ENCODE peak calls at places on chromosomes 5 and 9, in four cellular contexts. One of them, this sample, is unnamed.

GRCh38 chr5:67366256-67366655 is 169.7 kb upstream of the CD180 start:
- DNase-seq in GM12878: no peak
- DNase-seq in HepG2: no peak
- DNase-seq in K562: no peak
- DNase-seq in this sample: no peak

GRCh38 chr5:76622973-76623596 is at the start of gene F2RL2:
- DNase-seq in GM12878: no peak
- DNase-seq in HepG2: no peak
- DNase-seq in K562: peak
- DNase-seq in this sample: peak

GRCh38 chr9:125854553-125855275 is 107.5 kb downstream of the PBX3 start:
- DNase-seq in GM12878: no peak
- DNase-seq in HepG2: no peak
- DNase-seq in K562: no peak
- DNase-seq in this sample: no peak

GRCh38 chr9:112028242-112029221 is 131.9 kb downstream of the UGCG start:
- DNase-seq in GM12878: peak
- DNase-seq in HepG2: no peak
- DNase-seq in K562: no peak
- DNase-seq in this sample: no peak

GRCh38 chr5:139882961-139883539 is 87.4 kb downstream of the PSD2 start:
- DNase-seq in GM12878: no peak
- DNase-seq in HepG2: no peak
- DNase-seq in K562: no peak
- DNase-seq in this sample: no peak

GRCh38 chr9:121153642-121154041 is 48.0 kb downstream of the RAB14 start:
- DNase-seq in GM12878: no peak
- DNase-seq in HepG2: no peak
- DNase-seq in K562: peak
- DNase-seq in this sample: no peak

GRCh38 chr5:95673076-95673475 is 9.7 kb downstream of the SPATA9 start:
- DNase-seq in GM12878: no peak
- DNase-seq in HepG2: peak
- DNase-seq in K562: no peak
- DNase-seq in this sample: no peak

GRCh38 chr9:72577212-72577753 is 55.9 kb downstream of the TMC1 start:
- DNase-seq in GM12878: no peak
- DNase-seq in HepG2: no peak
- DNase-seq in K562: no peak
- DNase-seq in this sample: no peak

GRCh38 chr5:43702293-43702692 is 99.3 kb downstream of the NNT start:
- DNase-seq in GM12878: no peak
- DNase-seq in HepG2: no peak
- DNase-seq in K562: no peak
- DNase-seq in this sample: no peak

GRCh38 chr5:143923634-143924265 is 111.8 kb downstream of the HMHB1 start:
- DNase-seq in GM12878: no peak
- DNase-seq in HepG2: no peak
- DNase-seq in K562: no peak
- DNase-seq in this sample: no peak

GRCh38 chr5:116521173-116521872 is 53.3 kb downstream of the SEMA6A start:
- DNase-seq in GM12878: no peak
- DNase-seq in HepG2: no peak
- DNase-seq in K562: no peak
- DNase-seq in this sample: no peak

GRCh38 chr5:141825836-141826560 is 52.2 kb downstream of the PCDH1 start:
- DNase-seq in GM12878: no peak
- DNase-seq in HepG2: no peak
- DNase-seq in K562: peak
- DNase-seq in this sample: peak

GRCh38 chr5:108637110-108637509 is 110.6 kb upstream of the FER start:
- DNase-seq in GM12878: no peak
- DNase-seq in HepG2: no peak
- DNase-seq in K562: no peak
- DNase-seq in this sample: no peak

GRCh38 chr9:136085815-136086212 is 9.3 kb downstream of the NACC2 start:
- DNase-seq in GM12878: no peak
- DNase-seq in HepG2: no peak
- DNase-seq in K562: no peak
- DNase-seq in this sample: no peak

GRCh38 chr5:33238826-33239670 is 201.7 kb upstream of the TARS1 start:
- DNase-seq in GM12878: no peak
- DNase-seq in HepG2: no peak
- DNase-seq in K562: no peak
- DNase-seq in this sample: no peak

GRCh38 chr9:85744481-85744880 is 2.7 kb upstream of the AGTPBP1 start:
- DNase-seq in GM12878: no peak
- DNase-seq in HepG2: no peak
- DNase-seq in K562: no peak
- DNase-seq in this sample: no peak

GRCh38 chr5:147712583-147712982 is 69.9 kb downstream of the JAKMIP2 start:
- DNase-seq in GM12878: no peak
- DNase-seq in HepG2: no peak
- DNase-seq in K562: no peak
- DNase-seq in this sample: no peak

GRCh38 chr5:96844476-96844990 is 31.8 kb upstream of the ERAP2 start:
- DNase-seq in GM12878: no peak
- DNase-seq in HepG2: no peak
- DNase-seq in K562: no peak
- DNase-seq in this sample: no peak

DNA sequence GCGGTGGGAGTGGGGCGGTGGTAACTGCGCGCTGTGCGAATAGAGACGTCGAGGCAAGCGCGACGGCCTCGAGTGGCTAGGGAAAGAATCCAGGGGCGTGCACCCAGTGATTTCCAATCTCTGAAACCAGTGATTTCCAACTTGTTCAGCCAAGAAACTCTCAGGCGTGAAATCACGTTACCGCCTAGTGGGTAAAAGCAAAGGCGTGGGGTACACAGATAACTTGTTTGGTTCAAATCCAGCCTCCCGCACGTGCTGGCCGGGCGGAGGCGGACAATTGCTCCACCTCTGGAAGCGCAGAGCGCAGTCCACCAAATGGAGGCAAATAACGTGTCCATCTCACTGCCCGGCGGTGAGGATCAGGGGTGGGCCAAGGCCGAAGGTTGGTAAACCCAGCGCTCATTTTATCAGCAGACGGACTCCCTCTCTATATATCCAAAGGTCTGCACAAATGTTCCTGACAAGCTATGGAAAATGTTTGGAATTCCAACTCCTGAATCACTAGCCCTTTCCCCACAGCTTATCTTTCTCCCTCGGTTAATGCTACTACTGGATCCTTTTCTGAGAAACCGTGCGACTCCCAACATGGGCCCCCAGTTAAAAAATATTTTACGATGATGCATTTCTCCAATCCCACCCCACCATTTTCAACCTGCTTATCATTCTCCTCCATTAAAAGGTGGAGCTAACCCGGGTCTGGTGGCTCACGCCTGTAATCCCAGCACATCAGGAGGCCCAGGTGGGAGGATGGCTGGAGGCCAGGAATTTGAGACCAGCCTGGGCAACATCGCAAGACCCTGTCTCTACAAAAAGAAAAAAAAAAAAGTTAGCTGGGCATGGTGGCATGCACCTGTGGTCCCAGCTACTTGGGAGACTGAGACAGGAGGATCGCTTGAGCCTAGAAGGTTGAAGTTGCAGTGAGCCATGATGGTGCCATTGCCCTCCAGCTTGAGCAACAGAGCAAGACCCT is 950 bp upstream of the FNBP1 start:
- DNase-seq in GM12878: no peak
- DNase-seq in HepG2: peak
- DNase-seq in K562: peak
- DNase-seq in this sample: no peak
- TF ChIP-seq FOXK2 in GM12878: no peak
- TF ChIP-seq FOXK2 in HepG2: no peak
- TF ChIP-seq FOXK2 in K562: no peak
- TF ChIP-seq FOXK2 in this sample: no peak

DNA sequence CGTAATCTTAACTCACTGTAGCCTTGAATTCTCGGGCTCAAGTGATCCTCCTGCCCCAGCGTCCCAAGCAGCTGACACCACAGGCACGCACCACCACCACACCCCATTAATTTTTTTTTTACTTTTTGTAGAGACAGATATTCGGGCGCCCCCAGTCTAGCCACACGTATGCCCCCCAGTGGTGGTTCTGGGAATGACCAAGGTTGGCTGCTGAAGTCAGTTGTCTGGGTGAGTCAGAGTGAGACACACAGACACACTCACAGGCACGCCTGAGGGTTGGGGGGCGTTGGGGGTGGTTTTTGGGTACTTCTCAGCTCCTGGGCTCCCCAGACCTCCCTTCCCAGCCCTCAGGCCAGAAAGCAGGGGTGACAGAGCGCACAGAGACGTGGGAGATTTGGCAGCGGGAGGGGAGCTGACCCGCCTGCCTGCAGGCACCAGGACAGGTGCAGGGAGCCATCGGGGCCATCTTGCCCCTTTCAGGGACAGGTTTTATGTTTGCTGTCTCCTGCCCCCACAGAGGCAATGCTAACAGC is 4.2 kb upstream of the ENTPD8 start:
- DNase-seq in GM12878: peak
- DNase-seq in HepG2: peak
- DNase-seq in K562: peak
- DNase-seq in this sample: peak
- TF ChIP-seq FOXK2 in GM12878: no peak
- TF ChIP-seq FOXK2 in HepG2: no peak
- TF ChIP-seq FOXK2 in K562: no peak
- TF ChIP-seq FOXK2 in this sample: no peak

GRCh38 chr5:134328619-134329018 is 38.4 kb downstream of the CDKL3 start:
- DNase-seq in GM12878: no peak
- DNase-seq in HepG2: no peak
- DNase-seq in K562: no peak
- DNase-seq in this sample: no peak
- TF ChIP-seq FOXK2 in GM12878: no peak
- TF ChIP-seq FOXK2 in HepG2: no peak
- TF ChIP-seq FOXK2 in K562: no peak
- TF ChIP-seq FOXK2 in this sample: no peak

GRCh38 chr5:36239370-36240293 is 2.1 kb downstream of the NADK2 start:
- DNase-seq in GM12878: no peak
- DNase-seq in HepG2: peak
- DNase-seq in K562: peak
- DNase-seq in this sample: no peak

GRCh38 chr5:36242534-36243144 is 914 bp upstream of the NADK2 start:
- DNase-seq in GM12878: no peak
- DNase-seq in HepG2: peak
- DNase-seq in K562: no peak
- DNase-seq in this sample: peak

GRCh38 chr5:36238896-36239295 is 2.8 kb downstream of the NADK2 start:
- DNase-seq in GM12878: no peak
- DNase-seq in HepG2: no peak
- DNase-seq in K562: no peak
- DNase-seq in this sample: no peak

GRCh38 chr5:36241636-36242533 is at the start of gene NADK2:
- DNase-seq in GM12878: peak
- DNase-seq in HepG2: peak
- DNase-seq in K562: peak
- DNase-seq in this sample: peak

DNA sequence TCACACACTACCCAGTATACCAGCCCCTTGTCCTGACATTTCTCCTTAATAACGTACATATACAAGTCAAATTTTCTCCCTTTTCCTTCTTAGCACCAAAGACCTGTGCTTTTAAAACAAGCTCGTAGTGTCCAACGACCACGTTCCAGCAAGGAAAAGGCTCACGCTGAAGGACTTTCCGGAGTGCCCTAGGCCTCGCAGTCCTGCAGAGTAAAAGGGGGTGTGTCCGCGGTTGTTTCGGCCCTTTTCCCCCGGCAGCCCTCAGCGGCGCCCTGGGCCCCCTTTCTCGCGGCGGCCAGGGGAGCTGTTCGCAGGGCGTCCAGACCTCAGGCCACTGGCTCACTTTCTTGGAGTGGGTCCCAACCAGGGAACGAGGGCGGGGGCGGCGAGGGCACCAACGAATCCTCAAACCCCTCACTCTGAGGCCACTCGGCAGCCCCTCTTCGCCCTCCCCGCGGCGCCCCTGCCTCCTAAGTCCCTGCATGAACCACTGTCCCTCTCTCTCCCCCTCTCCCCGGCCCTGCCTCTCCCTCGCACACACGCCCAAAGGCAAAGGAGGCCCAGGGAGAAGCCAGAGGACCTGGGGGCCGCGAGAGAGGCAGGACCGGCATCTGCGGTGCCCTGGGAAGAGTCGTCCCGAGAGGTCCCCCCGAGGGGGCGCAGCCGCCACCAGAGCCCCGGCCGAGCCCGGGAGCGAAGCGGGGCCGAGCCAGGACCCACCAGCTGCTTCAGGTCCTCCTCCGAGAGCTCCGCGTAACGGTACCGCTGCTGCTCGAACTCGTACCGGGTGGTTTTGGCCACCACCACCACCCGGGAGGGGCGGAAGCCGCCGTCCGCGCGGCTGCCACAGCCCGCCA is 718 bp downstream of the NADK2 start:
- DNase-seq in GM12878: no peak
- DNase-seq in HepG2: peak
- DNase-seq in K562: peak
- DNase-seq in this sample: peak
- TF ChIP-seq FOXK2 in GM12878: no peak
- TF ChIP-seq FOXK2 in HepG2: no peak
- TF ChIP-seq FOXK2 in K562: peak
- TF ChIP-seq FOXK2 in this sample: no peak